ENCODE peak calls at places on chromosomes 7 and 10, in five cellular contexts. I, P, V, C and Q are unnamed samples.

GRCh38 chr7:73351447-73352167 is 23.6 kb downstream of the FKBP6 start:
- DNase-seq in I (peak; percentile 4), P (no peak), V (no peak), C (no peak), Q (no peak)

GRCh38 chr7:70884809-70885208 is 247.1 kb upstream of the GALNT17 start:
- DNase-seq in I (no peak), P (no peak), V (no peak), C (no peak), Q (no peak)

GRCh38 chr10:117112220-117112619 is 25.9 kb downstream of the VAX1 start:
- DNase-seq in I (no peak), P (no peak), V (no peak), C (no peak), Q (no peak)

GRCh38 chr10:133000648-133001047 is 58.3 kb upstream of the CFAP46 start:
- DNase-seq in I (no peak), P (no peak), V (no peak), C (no peak), Q (no peak)

GRCh38 chr7:5296627-5297226 is 14.0 kb downstream of the SLC29A4 start:
- DNase-seq in I (peak; percentile 83), P (no peak), V (peak; percentile 50), C (peak; percentile 56), Q (no peak)

GRCh38 chr7:101598981-101599681 is 30.0 kb downstream of the MYL10 start:
- DNase-seq in I (peak; percentile 64), P (no peak), V (no peak), C (no peak), Q (no peak)

GRCh38 chr10:117503170-117503885 is 39.2 kb upstream of the EMX2 start:
- DNase-seq in I (no peak), P (peak; percentile 32), V (no peak), C (no peak), Q (peak; percentile 21)

GRCh38 chr7:24573554-24574338 is 494 bp downstream of the PALS2 start:
- DNase-seq in I (peak; percentile 90), P (peak; percentile 50), V (no peak), C (peak; percentile 16), Q (no peak)

GRCh38 chr7:42972703-42973500 is 40.7 kb downstream of the MRPL32 start:
- DNase-seq in I (no peak), P (no peak), V (no peak), C (no peak), Q (no peak)

GRCh38 chr10:116669080-116669479 is 48.3 kb downstream of the PNLIPRP2 start:
- DNase-seq in I (no peak), P (no peak), V (no peak), C (no peak), Q (no peak)

GRCh38 chr10:77941790-77942189 is 15.2 kb upstream of the DLG5 start:
- DNase-seq in I (no peak), P (no peak), V (no peak), C (no peak), Q (no peak)

GRCh38 chr7:159227433-159227832 is 82.8 kb upstream of the VIPR2 start:
- DNase-seq in I (no peak), P (no peak), V (peak; percentile 45), C (no peak), Q (no peak)

GRCh38 chr7:90720970-90721768 is 125.0 kb downstream of the CDK14 start:
- DNase-seq in I (no peak), P (peak; percentile 46), V (no peak), C (no peak), Q (no peak)

GRCh38 chr7:149774237-149775175 is 1.1 kb upstream of the ZNF467 start:
- DNase-seq in I (peak; percentile 72), P (no peak), V (no peak), C (no peak), Q (no peak)

GRCh38 chr7:138816650-138817049 is 18.7 kb upstream of the ATP6V0A4 start:
- DNase-seq in I (no peak), P (no peak), V (no peak), C (no peak), Q (no peak)

GRCh38 chr7:39313958-39314357 is 252.2 kb upstream of the YAE1 start:
- DNase-seq in I (no peak), P (no peak), V (no peak), C (no peak), Q (no peak)

GRCh38 chr7:113071465-113071864 is 15.2 kb downstream of the GPR85 start:
- DNase-seq in I (no peak), P (no peak), V (no peak), C (no peak), Q (no peak)

GRCh38 chr7:128115326-128115820 is 84.1 kb upstream of the LRRC4 start:
- DNase-seq in I (no peak), P (no peak), V (no peak), C (no peak), Q (no peak)

GRCh38 chr10:118032564-118032963 is 14.2 kb downstream of the RAB11FIP2 start:
- DNase-seq in I (no peak), P (no peak), V (no peak), C (no peak), Q (no peak)

GRCh38 chr10:51924359-51924758 is 225.0 kb upstream of the CSTF2T start:
- DNase-seq in I (no peak), P (no peak), V (no peak), C (no peak), Q (no peak)

GRCh38 chr7:80940539-80941205 is 21.8 kb upstream of the SEMA3C start:
- DNase-seq in I (no peak), P (no peak), V (no peak), C (no peak), Q (no peak)

GRCh38 chr10:117005454-117006055 is 568 bp upstream of the SHTN1 start:
- DNase-seq in I (no peak), P (peak; percentile 26), V (peak; percentile 57), C (no peak), Q (no peak)

GRCh38 chr10:112369495-112370423 is 4.2 kb upstream of the ACSL5 start:
- DNase-seq in I (peak; percentile 85), P (no peak), V (no peak), C (no peak), Q (no peak)

GRCh38 chr10:125153693-125154490 is 6.5 kb downstream of the CTBP2 start:
- DNase-seq in I (no peak), P (no peak), V (no peak), C (no peak), Q (no peak)

GRCh38 chr7:155509025-155509724 is 37.2 kb downstream of the CNPY1 start:
- DNase-seq in I (no peak), P (no peak), V (no peak), C (no peak), Q (no peak)

GRCh38 chr10:11440250-11441150 is 170.9 kb downstream of the USP6NL start:
- DNase-seq in I (no peak), P (peak; percentile 58), V (no peak), C (no peak), Q (no peak)

GRCh38 chr7:43431020-43431595 is 151.8 kb upstream of the STK17A start:
- DNase-seq in I (no peak), P (no peak), V (no peak), C (no peak), Q (no peak)

GRCh38 chr7:18508441-18509427 is 13.2 kb downstream of the HDAC9 start:
- DNase-seq in I (no peak), P (no peak), V (no peak), C (no peak), Q (no peak)